ENCODE peak calls at places on chromosome 16, in five cellular contexts. H is HepG2, C is K562, S is upper lobe of left lung, Y is esophagus muscularis mucosa. J is an unnamed sample.

GRCh38 chr16:3501783-3502400 is 1.1 kb downstream of the CLUAP1 start:
- DNase-seq in H (no peak), C (no peak), S (no peak), Y (no peak), J (no peak)

GRCh38 chr16:69179255-69180010 is 7.5 kb upstream of the SNTB2 start:
- DNase-seq in H (peak; percentile 40), C (no peak), S (no peak), Y (peak; percentile 93), J (peak; percentile 87)

GRCh38 chr16:57781741-57782606 is 20.3 kb downstream of the KIFC3 start:
- DNase-seq in H (peak; percentile 94), C (no peak), S (no peak), Y (no peak), J (no peak)

GRCh38 chr16:52383640-52384292 is 163.2 kb downstream of the TOX3 start:
- DNase-seq in H (peak; percentile 57), C (no peak), S (no peak), Y (peak; percentile 68), J (no peak)

GRCh38 chr16:57185446-57185944 is 344 bp downstream of the PSME3IP1 start:
- DNase-seq in H (no peak), C (peak; percentile 40), S (peak; percentile 91), Y (no peak), J (peak; percentile 53)

GRCh38 chr16:19912445-19913305 is 28.0 kb upstream of the GPRC5B start:
- DNase-seq in H (no peak), C (no peak), S (no peak), Y (no peak), J (no peak)

GRCh38 chr16:14314116-14314515 is 243.0 kb downstream of the MRTFB start:
- DNase-seq in H (no peak), C (no peak), S (no peak), Y (no peak), J (no peak)

GRCh38 chr16:85750021-85750826 is 672 bp downstream of the C16orf74 start:
- DNase-seq in H (no peak), C (no peak), S (peak; percentile 88), Y (no peak), J (peak; percentile 36)

GRCh38 chr16:3468501-3468900 is 25.0 kb downstream of the NAA60 start:
- DNase-seq in H (no peak), C (no peak), S (no peak), Y (no peak), J (no peak)

GRCh38 chr16:4011225-4011939 is 104.9 kb downstream of the ADCY9 start:
- DNase-seq in H (no peak), C (no peak), S (peak; percentile 57), Y (no peak), J (no peak)

GRCh38 chr16:82684246-82684645 is 57.5 kb downstream of the CDH13 start:
- DNase-seq in H (no peak), C (no peak), S (no peak), Y (no peak), J (no peak)

GRCh38 chr16:86424413-86424812 is 85.9 kb upstream of the FOXF1 start:
- DNase-seq in H (no peak), C (no peak), S (no peak), Y (no peak), J (no peak)

GRCh38 chr16:56228476-56228875 is 37.2 kb downstream of the GNAO1 start:
- DNase-seq in H (no peak), C (no peak), S (no peak), Y (no peak), J (no peak)

GRCh38 chr16:67653131-67654068 is 6.7 kb downstream of the ACD start:
- DNase-seq in H (no peak), C (no peak), S (peak; percentile 86), Y (no peak), J (no peak)

GRCh38 chr16:11852092-11852809 is 909 bp upstream of the RSL1D1 start:
- DNase-seq in H (peak; percentile 63), C (peak; percentile 36), S (no peak), Y (no peak), J (no peak)

GRCh38 chr16:54690710-54691109 is 240.0 kb upstream of the IRX5 start:
- DNase-seq in H (no peak), C (no peak), S (no peak), Y (no peak), J (no peak)

GRCh38 chr16:69610356-69610755 is 44.6 kb downstream of the NFAT5 start:
- DNase-seq in H (no peak), C (no peak), S (no peak), Y (no peak), J (no peak)

GRCh38 chr16:69469807-69470561 is 45.6 kb downstream of the CYB5B start:
- DNase-seq in H (no peak), C (no peak), S (no peak), Y (no peak), J (no peak)

GRCh38 chr16:19690196-19690595 is 27.8 kb downstream of the KNOP1 start:
- DNase-seq in H (no peak), C (no peak), S (no peak), Y (no peak), J (no peak)

GRCh38 chr16:4894276-4895150 is 42.4 kb downstream of the PPL start:
- DNase-seq in H (no peak), C (peak; percentile 69), S (peak; percentile 40), Y (no peak), J (no peak)

GRCh38 chr16:19914877-19915276 is 30.2 kb upstream of the GPRC5B start:
- DNase-seq in H (no peak), C (no peak), S (no peak), Y (no peak), J (no peak)

GRCh38 chr16:9256196-9256595 is 164.8 kb downstream of the HAPSTR1 start:
- DNase-seq in H (peak; percentile 66), C (peak; percentile 60), S (no peak), Y (no peak), J (peak; percentile 31)

GRCh38 chr16:65414284-65414984 is 292.6 kb upstream of the CDH11 start:
- DNase-seq in H (no peak), C (no peak), S (no peak), Y (no peak), J (no peak)

GRCh38 chr16:50644730-50645129 is 36.4 kb downstream of the SNX20 start:
- DNase-seq in H (no peak), C (no peak), S (no peak), Y (no peak), J (peak; percentile 31)
- TF ChIP-seq POLR2AphosphoS5 in H (no peak), C (no peak), S (no peak), Y (no peak), J (no peak)

GRCh38 chr16:30567991-30568638 is 3.4 kb downstream of the ZNF688 start:
- DNase-seq in H (peak; percentile 62), C (no peak), S (no peak), Y (no peak), J (no peak)
- TF ChIP-seq EP300 in H (no peak), C (no peak), S (no peak), Y (no peak), J (no peak)

GRCh38 chr16:20928774-20929411 is 28.3 kb downstream of the LYRM1 start:
- DNase-seq in H (no peak), C (no peak), S (no peak), Y (no peak), J (no peak)
- TF ChIP-seq POLR2AphosphoS5 in H (no peak), C (no peak), S (no peak), Y (no peak), J (no peak)

GRCh38 chr16:16063685-16064084 is 114.3 kb downstream of the ABCC1 start:
- DNase-seq in H (no peak), C (peak; percentile 34), S (no peak), Y (no peak), J (no peak)

GRCh38 chr16:16064874-16065384 is 115.5 kb downstream of the ABCC1 start:
- DNase-seq in H (no peak), C (no peak), S (no peak), Y (no peak), J (no peak)

GRCh38 chr16:16057102-16057501 is 107.7 kb downstream of the ABCC1 start:
- DNase-seq in H (no peak), C (no peak), S (no peak), Y (no peak), J (no peak)

GRCh38 chr16:16062023-16062932 is 112.9 kb downstream of the ABCC1 start:
- DNase-seq in H (no peak), C (peak; percentile 22), S (no peak), Y (peak; percentile 93), J (no peak)

GRCh38 chr16:16059895-16060590 is 110.6 kb downstream of the ABCC1 start:
- DNase-seq in H (no peak), C (no peak), S (no peak), Y (no peak), J (peak; percentile 85)
- TF ChIP-seq EP300 in H (no peak), C (no peak), S (no peak), Y (peak; percentile 93), J (no peak)

GRCh38 chr16:35305476-35305875 is 1846.1 kb downstream of the TP53TG3F start:
- DNase-seq in H (no peak), C (no peak), S (no peak), Y (peak; percentile 70), J (no peak)

GRCh38 chr16:35308674-35309073 is 1849.3 kb downstream of the TP53TG3F start:
- DNase-seq in H (no peak), C (no peak), S (no peak), Y (no peak), J (no peak)

GRCh38 chr16:35302859-35303258 is 1843.4 kb downstream of the TP53TG3F start:
- DNase-seq in H (no peak), C (no peak), S (no peak), Y (peak; percentile 88), J (no peak)

GRCh38 chr16:35310999-35311398 is 1851.6 kb downstream of the TP53TG3F start:
- DNase-seq in H (no peak), C (no peak), S (peak; percentile 1), Y (peak; percentile 39), J (no peak)

DNA sequence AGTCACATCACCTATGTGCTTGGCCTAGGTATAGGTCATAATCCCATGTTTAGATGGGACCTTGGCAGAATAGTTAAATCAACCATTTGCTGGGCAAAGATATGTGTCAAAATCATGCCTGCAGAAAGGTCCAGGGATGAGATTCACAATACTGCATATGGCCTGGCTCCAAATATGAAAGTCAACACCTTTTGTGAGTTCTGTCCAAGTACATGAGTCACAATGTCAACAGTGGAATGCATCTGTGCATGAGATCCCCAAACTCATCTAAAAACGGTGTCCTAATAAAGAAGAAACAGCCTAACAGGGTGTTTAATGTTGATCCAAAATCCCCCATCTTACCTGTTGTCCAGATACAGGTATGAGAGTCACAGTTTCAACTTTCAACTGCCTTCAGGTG is 1847.5 kb downstream of the TP53TG3F start:
- DNase-seq in H (no peak), C (no peak), S (no peak), Y (no peak), J (no peak)
- TF ChIP-seq POLR2AphosphoS5 in H (no peak), C (no peak), S (no peak), Y (no peak), J (no peak)

GRCh38 chr16:66516808-66517585 is 32.9 kb downstream of the TK2 start:
- DNase-seq in H (peak; percentile 100), C (peak; percentile 95), S (no peak), Y (peak; percentile 100), J (peak; percentile 97)
- TF ChIP-seq EP300 in H (peak; percentile 89), C (peak; percentile 71), S (peak; percentile 99), Y (peak; percentile 48), J (no peak)